ENCODE peak calls at places on chromosomes 1 and 21, in four cellular contexts. A is GM06990, N is omental fat pad, T is tibial nerve. P is an unnamed sample.

GRCh38 chr1:84892657-84893618 is at the start of gene LPAR3:
- DNase-seq in T (no peak), A (no peak), N (no peak), P (no peak)

GRCh38 chr21:16370176-16370575 is 640.4 kb downstream of the USP25 start:
- DNase-seq in N (no peak), A (no peak), T (no peak), P (no peak)

GRCh38 chr1:38046884-38047602 is 450 bp upstream of the POU3F1 start:
- DNase-seq in N (peak), T (peak), A (peak), P (peak)

GRCh38 chr1:21220815-21221214 is 44.1 kb upstream of the EIF4G3 start:
- DNase-seq in T (no peak), A (no peak), N (no peak), P (no peak)

GRCh38 chr1:98884864-98885263 is 119.8 kb downstream of the PLPPR5 start:
- DNase-seq in N (no peak), T (no peak), A (no peak), P (no peak)

GRCh38 chr1:56216173-56216572 is 363.2 kb downstream of the PLPP3 start:
- DNase-seq in N (no peak), A (no peak), T (no peak), P (no peak)

GRCh38 chr1:169202836-169203235 is 96.3 kb downstream of the ATP1B1 start:
- DNase-seq in N (no peak), T (no peak), A (no peak), P (no peak)

GRCh38 chr1:7869136-7869905 is 16.5 kb upstream of the UTS2 start:
- DNase-seq in A (no peak), T (no peak), N (no peak), P (no peak)

GRCh38 chr1:92831762-92832536 is at the start of gene RPL5:
- DNase-seq in N (peak), T (peak), A (peak), P (peak)

GRCh38 chr1:6960291-6960758 is 175.1 kb downstream of the CAMTA1 start:
- DNase-seq in A (no peak), T (no peak), N (no peak), P (no peak)

GRCh38 chr1:197911172-197911856 is 5.9 kb upstream of the LHX9 start:
- DNase-seq in N (no peak), A (no peak), T (no peak), P (peak)

GRCh38 chr1:113860891-113861290 is 10.6 kb downstream of the PTPN22 start:
- DNase-seq in N (no peak), A (no peak), T (no peak), P (no peak)

GRCh38 chr1:221858758-221859157 is 116.9 kb upstream of the DUSP10 start:
- DNase-seq in A (no peak), T (no peak), N (no peak), P (no peak)

GRCh38 chr1:43537423-43538142 is 6.9 kb downstream of the PTPRF start:
- DNase-seq in N (no peak), A (no peak), T (no peak), P (no peak)

GRCh38 chr1:54984126-54984842 is 3.9 kb downstream of the TMEM61 start:
- DNase-seq in N (no peak), T (no peak), A (no peak), P (no peak)

GRCh38 chr1:48757363-48757762 is 19.3 kb downstream of the BEND5 start:
- DNase-seq in T (no peak), A (no peak), N (no peak), P (no peak)

GRCh38 chr1:91650764-91651163 is 150.1 kb downstream of the CDC7 start:
- DNase-seq in T (peak), A (no peak), N (peak), P (no peak)

GRCh38 chr1:191895462-191896058 is 262.7 kb upstream of the RGS18 start:
- DNase-seq in A (no peak), N (no peak), T (no peak), P (no peak)

GRCh38 chr1:44029260-44029910 is 1.9 kb downstream of the SLC6A9 start:
- DNase-seq in T (no peak), A (no peak), N (no peak), P (no peak)

GRCh38 chr1:30776097-30777059 is 18.8 kb upstream of the LAPTM5 start:
- DNase-seq in A (no peak), T (no peak), N (no peak), P (no peak)

GRCh38 chr1:27574871-27575831 is 28.8 kb downstream of the AHDC1 start:
- DNase-seq in T (no peak), N (no peak), A (no peak), P (no peak)

GRCh38 chr1:228104526-228105251 is 1.6 kb upstream of the C1orf35 start:
- DNase-seq in A (no peak), N (no peak), T (no peak), P (no peak)

GRCh38 chr1:202237052-202237451 is 43.5 kb downstream of the LGR6 start:
- DNase-seq in N (no peak), T (no peak), A (peak), P (no peak)

GRCh38 chr1:34354367-34354766 is 177.7 kb downstream of the C1orf94 start:
- DNase-seq in A (no peak), N (no peak), T (no peak), P (no peak)

GRCh38 chr1:181090653-181091126 is 2.2 kb downstream of the IER5 start:
- DNase-seq in A (no peak), T (no peak), N (no peak), P (no peak)

GRCh38 chr21:44793269-44794030 is 8.2 kb downstream of the UBE2G2 start:
- DNase-seq in N (no peak), T (no peak), A (peak), P (no peak)

GRCh38 chr1:208103821-208104513 is 140.2 kb downstream of the PLXNA2 start:
- DNase-seq in T (no peak), N (no peak), A (no peak), P (no peak)

GRCh38 chr1:231192620-231193163 is 30.8 kb downstream of the TRIM67 start:
- DNase-seq in N (no peak), T (no peak), A (no peak), P (no peak)

GRCh38 chr1:44242761-44243160 is 29.5 kb downstream of the DMAP1 start:
- DNase-seq in T (no peak), A (no peak), N (no peak), P (no peak)

GRCh38 chr1:78088486-78088885 is 42.7 kb downstream of the GIPC2 start:
- DNase-seq in N (no peak), T (no peak), A (no peak), P (no peak)

GRCh38 chr1:75361260-75361659 is 227.1 kb downstream of the LHX8 start:
- DNase-seq in N (no peak), T (no peak), A (no peak), P (no peak)

GRCh38 chr1:202571719-202572339 is 138.4 kb downstream of the SYT2 start:
- DNase-seq in T (no peak), A (no peak), N (no peak), P (no peak)

GRCh38 chr1:3924186-3924815 is 24.2 kb upstream of the C1orf174 start:
- DNase-seq in N (no peak), T (no peak), A (no peak), P (no peak)

GRCh38 chr1:192516776-192517297 is 58.7 kb upstream of the RGS1 start:
- DNase-seq in N (no peak), T (no peak), A (peak), P (peak)

DNA sequence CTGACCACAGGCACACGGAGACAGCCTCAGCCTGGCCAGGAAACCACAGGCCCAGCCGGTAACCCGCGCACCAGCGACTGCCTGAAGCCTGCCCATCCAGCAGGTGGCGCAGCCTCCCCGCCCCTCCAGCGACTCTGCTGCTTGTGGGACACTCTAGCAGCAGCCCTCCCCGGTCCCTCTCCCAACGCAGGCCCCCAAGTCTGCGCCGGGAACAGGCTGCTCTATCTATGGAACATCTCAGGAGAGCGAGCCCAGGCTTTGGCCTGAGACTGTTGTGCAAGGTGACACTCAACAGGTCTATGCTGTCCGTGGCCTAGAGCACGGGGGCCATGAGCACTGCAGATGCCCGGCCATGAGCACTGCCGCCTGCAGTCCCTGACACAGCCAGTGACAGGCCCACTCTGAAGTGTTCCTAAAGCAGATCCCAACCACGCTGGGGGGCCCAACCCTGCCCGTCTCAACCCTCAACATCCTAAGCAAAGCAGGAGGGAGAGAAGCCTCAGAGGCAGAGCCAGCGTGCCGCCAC is 28.4 kb downstream of the WDR4 start:
- DNase-seq in N (no peak), A (no peak), T (no peak), P (peak)
- TF ChIP-seq CTCF in N (no peak), A (peak), T (peak), P (no peak)

GRCh38 chr1:59718064-59718988 is 96.4 kb upstream of the HOOK1 start:
- DNase-seq in T (no peak), A (no peak), N (no peak), P (no peak)
- TF ChIP-seq CTCF in T (no peak), A (peak), N (no peak), P (no peak)

DNA sequence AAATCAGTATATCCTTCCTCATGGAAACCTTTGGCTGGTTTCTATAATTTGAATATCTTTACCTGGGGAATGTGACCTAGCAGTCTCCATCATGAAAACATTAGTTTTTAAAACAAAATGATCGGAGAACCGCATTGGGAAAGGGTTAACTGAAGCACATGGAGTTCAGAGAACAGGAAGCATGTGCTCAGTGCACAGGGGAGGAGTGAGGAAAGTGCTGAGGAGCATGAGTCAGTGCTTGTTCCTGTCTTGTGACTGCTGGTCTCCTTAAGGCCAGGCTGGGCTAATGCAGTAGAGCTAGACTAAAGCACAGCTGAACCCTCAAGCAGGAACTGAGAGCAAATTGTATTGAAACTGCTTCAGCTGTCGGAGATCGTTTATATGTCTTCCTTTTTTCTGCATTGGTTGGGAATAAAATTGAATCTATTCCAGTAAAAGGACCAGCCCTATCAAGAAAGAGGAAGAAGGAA is 5.8 kb downstream of the IFI16 start:
- DNase-seq in A (peak), N (no peak), T (no peak), P (peak)
- TF ChIP-seq CTCF in A (no peak), N (no peak), T (no peak), P (no peak)

GRCh38 chr21:23402929-23403520 is 2204.3 kb downstream of the MRPL39 start:
- DNase-seq in T (no peak), N (no peak), A (no peak), P (no peak)

GRCh38 chr21:23398726-23399125 is 2208.6 kb downstream of the MRPL39 start:
- DNase-seq in A (no peak), T (no peak), N (no peak), P (no peak)

DNA sequence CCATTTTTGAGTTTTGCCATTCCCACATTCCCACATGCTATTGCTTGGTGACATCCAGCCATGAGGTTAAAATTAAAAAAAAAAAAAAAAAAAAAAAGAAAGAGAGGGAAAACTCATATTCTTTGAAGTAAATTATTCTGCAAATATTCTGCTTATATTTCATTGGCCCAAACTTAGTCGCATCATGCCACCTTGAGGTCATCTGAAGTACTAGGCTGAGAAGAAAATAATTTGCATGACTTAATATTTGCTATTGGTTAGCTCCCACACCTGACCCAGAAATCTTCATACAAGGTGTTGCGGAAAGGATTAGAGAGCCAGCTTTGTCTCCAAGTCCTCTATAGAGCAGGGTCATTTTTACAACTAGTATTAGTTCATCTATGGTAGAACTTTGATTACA is 2206.0 kb downstream of the MRPL39 start:
- DNase-seq in T (no peak), A (no peak), N (no peak), P (no peak)
- TF ChIP-seq CTCF in T (no peak), A (no peak), N (no peak), P (no peak)

GRCh38 chr1:29396438-29397255 is 160.3 kb downstream of the PTPRU start:
- DNase-seq in T (no peak), A (no peak), N (no peak), P (no peak)
- TF ChIP-seq CTCF in T (no peak), A (no peak), N (no peak), P (no peak)

GRCh38 chr1:151282883-151283725 is 1.0 kb downstream of the ZNF687 start:
- DNase-seq in A (no peak), T (no peak), N (no peak), P (no peak)

GRCh38 chr1:151277249-151277648 is 4.8 kb upstream of the ZNF687 start:
- DNase-seq in T (no peak), N (no peak), A (peak), P (no peak)

GRCh38 chr1:151284013-151284577 is 2.0 kb downstream of the ZNF687 start:
- DNase-seq in N (no peak), T (no peak), A (no peak), P (no peak)

GRCh38 chr1:151281969-151282882 is at the start of gene ZNF687:
- DNase-seq in N (peak), A (peak), T (peak), P (peak)

DNA sequence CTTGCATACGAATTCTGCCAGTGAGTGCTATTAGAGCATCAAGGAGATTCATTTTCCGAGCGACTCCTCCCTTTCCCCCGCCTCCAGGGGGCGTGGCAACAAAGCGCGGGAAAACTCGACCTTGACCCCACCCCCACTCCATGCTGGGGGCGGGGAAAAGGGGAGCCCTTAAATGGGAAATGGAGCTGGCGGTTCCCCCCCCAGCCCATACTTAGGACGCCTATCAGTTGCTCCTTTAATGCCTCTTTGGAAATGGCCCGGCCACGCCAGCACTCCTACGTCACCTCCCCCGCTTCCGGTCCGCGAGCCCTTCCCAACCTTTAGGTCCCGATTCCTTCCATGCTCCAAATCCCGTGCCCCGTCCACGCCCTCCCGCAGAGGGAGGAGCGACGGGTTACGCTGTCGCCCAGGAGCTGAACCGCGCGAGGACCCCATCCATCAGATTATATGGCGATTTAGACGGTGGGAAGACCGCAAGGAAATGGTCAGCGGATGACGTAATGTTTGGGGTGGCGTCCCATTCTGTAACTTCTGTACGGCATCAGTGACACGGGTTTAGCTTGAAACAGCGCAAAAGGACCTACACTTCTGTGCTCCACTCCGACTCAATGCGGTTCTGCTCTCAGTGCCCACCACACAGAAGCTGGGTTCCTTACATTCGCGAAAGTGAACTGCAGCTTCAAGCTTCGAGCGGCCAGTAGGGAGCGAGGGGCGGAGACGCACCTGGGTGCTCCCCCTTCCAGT is 702 bp upstream of the ZNF687 start:
- DNase-seq in N (peak), A (peak), T (peak), P (peak)
- TF ChIP-seq CTCF in N (no peak), A (no peak), T (peak), P (no peak)

DNA sequence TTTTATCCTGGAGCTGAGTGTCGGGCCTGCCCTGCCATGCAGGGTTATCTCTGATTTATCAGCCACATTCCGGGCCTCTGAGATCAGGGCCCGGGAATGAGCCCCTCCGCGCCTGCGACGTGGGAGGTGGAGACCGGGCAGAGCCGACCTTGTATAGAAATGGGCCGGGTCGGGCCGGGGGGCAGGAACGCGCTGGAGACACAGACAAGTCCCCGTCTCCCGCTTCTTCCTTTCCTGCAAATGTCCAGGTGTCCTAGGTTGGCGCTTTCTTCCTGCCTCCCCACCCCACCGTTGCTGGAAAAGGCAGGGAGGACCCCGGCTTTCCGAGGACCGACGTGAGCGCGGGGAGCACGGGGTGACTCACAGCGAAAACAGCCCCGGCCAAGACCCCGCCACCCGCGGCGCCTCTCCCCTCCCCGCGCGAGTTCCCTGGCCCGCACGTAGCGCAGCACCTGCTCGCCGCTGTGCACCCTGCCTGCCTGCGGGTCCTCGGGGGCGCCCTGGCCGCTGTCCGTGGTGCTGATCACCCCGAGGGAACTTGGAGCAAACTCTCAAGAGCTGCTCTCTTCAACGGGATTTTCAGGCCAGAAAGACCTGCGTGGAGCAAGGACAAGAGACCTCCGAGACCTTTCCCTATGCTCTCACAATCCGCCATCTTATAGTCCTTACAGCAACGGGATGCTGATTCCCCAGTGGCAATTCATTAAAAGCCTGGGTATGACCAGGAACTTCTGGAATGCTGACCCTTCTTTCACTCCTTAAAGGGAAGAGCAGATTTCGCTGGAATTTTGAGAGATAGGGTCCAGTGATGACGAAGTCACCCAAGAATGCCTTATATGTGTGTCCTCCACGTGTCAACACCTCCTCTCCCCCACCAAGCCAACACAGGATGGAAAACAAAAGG is 475 bp upstream of the NPPB start:
- DNase-seq in A (peak), N (no peak), T (no peak), P (peak)
- TF ChIP-seq CTCF in A (peak), N (no peak), T (no peak), P (no peak)

GRCh38 chr1:79355073-79355472 is 348.5 kb upstream of the ADGRL4 start:
- DNase-seq in T (no peak), N (no peak), A (no peak), P (no peak)

DNA sequence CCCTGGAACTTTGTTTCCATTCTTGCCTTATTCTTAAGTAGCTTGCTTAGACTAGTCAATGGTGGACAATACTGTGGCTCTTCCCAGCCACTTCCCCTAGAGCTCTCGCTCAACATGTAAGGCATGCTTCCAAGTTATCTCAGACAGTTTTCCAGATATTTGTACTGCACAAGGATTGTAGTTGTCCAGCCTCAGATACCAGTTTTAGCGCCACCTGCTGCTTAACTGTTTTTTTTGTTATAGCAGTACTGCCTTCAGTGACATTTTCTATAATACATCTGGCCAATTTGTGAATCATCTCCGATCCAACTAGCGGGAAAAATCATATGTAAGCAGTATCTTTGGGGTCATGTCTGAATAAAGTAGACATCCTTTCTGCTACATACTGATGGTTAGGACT is 346.7 kb upstream of the ADGRL4 start:
- DNase-seq in N (no peak), T (no peak), A (no peak), P (no peak)
- TF ChIP-seq CTCF in N (no peak), T (no peak), A (peak), P (no peak)